ENCODE peak calls at places on chromosomes 7 and 10, in four cellular contexts. U is HepG2, K is H1, Y is SK-N-SH. X is an unnamed sample.
A peak's percentile ranks its signal among the peaks of the same experiment; 100 is the strongest.

GRCh38 chr10:62819521-62819920 is 3.4 kb upstream of the EGR2 start:
- DNase-seq in U (no peak), K (no peak), Y (no peak), X (no peak)

GRCh38 chr7:158296798-158297104 is 290.9 kb downstream of the PTPRN2 start:
- DNase-seq in U (no peak), K (peak; percentile 30), Y (no peak), X (no peak)

GRCh38 chr7:50418086-50418515 is 32.0 kb downstream of the FIGNL1 start:
- DNase-seq in U (peak; percentile 66), K (peak; percentile 82), Y (peak; percentile 86), X (no peak)

GRCh38 chr10:100829103-100829870 is 83.5 kb upstream of the SLF2 start:
- DNase-seq in U (no peak), K (no peak), Y (peak; percentile 72), X (no peak)

GRCh38 chr7:151244871-151245346 is 3.6 kb downstream of the SMARCD3 start:
- DNase-seq in U (no peak), K (no peak), Y (peak; percentile 76), X (no peak)

GRCh38 chr7:36473454-36474282 is 84.0 kb downstream of the ANLN start:
- DNase-seq in U (peak; percentile 43), K (peak; percentile 89), Y (peak; percentile 57), X (no peak)

GRCh38 chr7:108335264-108335918 is 120.8 kb downstream of the NRCAM start:
- DNase-seq in U (no peak), K (no peak), Y (peak; percentile 30), X (no peak)

GRCh38 chr7:117673839-117674238 is 194.0 kb downstream of the CFTR start:
- DNase-seq in U (peak; percentile 7), K (no peak), Y (peak; percentile 5), X (no peak)

GRCh38 chr7:14765731-14766130 is 136.8 kb downstream of the DGKB start:
- DNase-seq in U (no peak), K (no peak), Y (no peak), X (no peak)

GRCh38 chr7:124489082-124489819 is 276.3 kb downstream of the GPR37 start:
- DNase-seq in U (peak; percentile 2), K (no peak), Y (no peak), X (no peak)

GRCh38 chr7:74013539-74014272 is 14.3 kb upstream of the ELN start:
- DNase-seq in U (no peak), K (no peak), Y (no peak), X (no peak)

GRCh38 chr7:2776353-2776752 is 67.8 kb downstream of the GNA12 start:
- DNase-seq in U (no peak), K (no peak), Y (no peak), X (no peak)

GRCh38 chr10:89342219-89342966 is 14.6 kb downstream of the IFIT3 start:
- DNase-seq in U (no peak), K (no peak), Y (peak; percentile 73), X (no peak)

GRCh38 chr7:159016591-159016990 is 128.1 kb downstream of the VIPR2 start:
- DNase-seq in U (no peak), K (no peak), Y (no peak), X (no peak)

GRCh38 chr7:156820445-156821063 is 72.4 kb downstream of the LMBR1 start:
- DNase-seq in U (no peak), K (no peak), Y (no peak), X (no peak)

GRCh38 chr7:155603858-155604503 is 40.5 kb upstream of the RBM33 start:
- DNase-seq in U (no peak), K (no peak), Y (no peak), X (no peak)

GRCh38 chr10:45421231-45422097 is 47.4 kb downstream of the ALOX5 start:
- DNase-seq in U (no peak), K (no peak), Y (no peak), X (no peak)

GRCh38 chr7:55306331-55306730 is 58.8 kb upstream of the LANCL2 start:
- DNase-seq in U (no peak), K (no peak), Y (no peak), X (no peak)

GRCh38 chr10:75851946-75852345 is 420.5 kb downstream of the LRMDA start:
- DNase-seq in U (no peak), K (no peak), Y (no peak), X (no peak)

GRCh38 chr7:21948364-21948763 is 2.7 kb upstream of the CDCA7L start:
- DNase-seq in U (no peak), K (no peak), Y (no peak), X (no peak)

GRCh38 chr7:84612976-84613375 is 418.4 kb upstream of the SEMA3A start:
- DNase-seq in U (no peak), K (no peak), Y (no peak), X (no peak)

GRCh38 chr7:98081351-98081750 is 25.3 kb upstream of the LMTK2 start:
- DNase-seq in U (no peak), K (no peak), Y (no peak), X (no peak)

GRCh38 chr10:26805567-26806245 is 55.1 kb downstream of the ABI1 start:
- DNase-seq in U (no peak), K (no peak), Y (no peak), X (no peak)

GRCh38 chr10:76155961-76156360 is 724.5 kb downstream of the LRMDA start:
- DNase-seq in U (no peak), K (no peak), Y (no peak), X (no peak)

GRCh38 chr10:70222340-70222794 is 10.9 kb downstream of the PPA1 start:
- DNase-seq in U (no peak), K (no peak), Y (no peak), X (no peak)

GRCh38 chr7:139916717-139917395 is 87.8 kb downstream of the TBXAS1 start:
- DNase-seq in U (no peak), K (no peak), Y (no peak), X (peak; percentile 41)

GRCh38 chr7:51970961-51971655 is 654.5 kb upstream of the COBL start:
- DNase-seq in U (no peak), K (no peak), Y (no peak), X (no peak)

GRCh38 chr10:128463991-128464755 is 337.9 kb upstream of the MKI67 start:
- DNase-seq in U (peak; percentile 51), K (no peak), Y (no peak), X (no peak)

GRCh38 chr10:17958049-17958448 is 6.3 kb downstream of the SLC39A12 start:
- DNase-seq in U (no peak), K (no peak), Y (no peak), X (no peak)

GRCh38 chr10:71244638-71245419 is 32.5 kb downstream of the UNC5B start:
- DNase-seq in U (no peak), K (no peak), Y (peak; percentile 81), X (no peak)

GRCh38 chr10:132326925-132327324 is 5.1 kb upstream of the LRRC27 start:
- DNase-seq in U (no peak), K (no peak), Y (no peak), X (no peak)

GRCh38 chr10:104327745-104328635 is 10.3 kb downstream of the ITPRIP start:
- DNase-seq in U (peak; percentile 28), K (no peak), Y (no peak), X (no peak)

GRCh38 chr10:95441547-95441923 is 119.6 kb downstream of the SORBS1 start:
- DNase-seq in U (no peak), K (no peak), Y (no peak), X (no peak)

GRCh38 chr7:94173436-94173835 is 169.3 kb upstream of the BET1 start:
- DNase-seq in U (no peak), K (no peak), Y (no peak), X (no peak)

DNA sequence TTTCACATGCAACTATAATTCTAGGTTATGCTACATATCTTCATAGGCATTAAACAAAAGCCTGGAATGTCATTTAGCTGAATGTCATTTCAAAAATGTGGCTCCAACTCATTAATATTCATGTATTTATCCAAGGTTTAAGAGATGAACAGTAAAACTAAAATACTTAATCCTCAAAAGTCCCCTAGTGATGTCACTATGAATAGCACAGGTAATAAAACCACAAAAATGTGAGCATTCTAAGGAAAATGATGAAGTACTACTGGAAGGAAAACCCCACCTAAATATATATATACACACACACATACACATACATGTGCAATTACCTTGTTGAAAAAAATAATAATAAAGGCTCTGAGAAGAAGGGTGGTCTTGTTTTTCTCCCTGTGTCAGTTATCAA is 154.4 kb upstream of the ASAH2 start:
- DNase-seq in U (no peak), K (no peak), Y (no peak), X (no peak)
- TF ChIP-seq TAF1 in U (no peak), K (no peak), Y (no peak), X (no peak)

DNA sequence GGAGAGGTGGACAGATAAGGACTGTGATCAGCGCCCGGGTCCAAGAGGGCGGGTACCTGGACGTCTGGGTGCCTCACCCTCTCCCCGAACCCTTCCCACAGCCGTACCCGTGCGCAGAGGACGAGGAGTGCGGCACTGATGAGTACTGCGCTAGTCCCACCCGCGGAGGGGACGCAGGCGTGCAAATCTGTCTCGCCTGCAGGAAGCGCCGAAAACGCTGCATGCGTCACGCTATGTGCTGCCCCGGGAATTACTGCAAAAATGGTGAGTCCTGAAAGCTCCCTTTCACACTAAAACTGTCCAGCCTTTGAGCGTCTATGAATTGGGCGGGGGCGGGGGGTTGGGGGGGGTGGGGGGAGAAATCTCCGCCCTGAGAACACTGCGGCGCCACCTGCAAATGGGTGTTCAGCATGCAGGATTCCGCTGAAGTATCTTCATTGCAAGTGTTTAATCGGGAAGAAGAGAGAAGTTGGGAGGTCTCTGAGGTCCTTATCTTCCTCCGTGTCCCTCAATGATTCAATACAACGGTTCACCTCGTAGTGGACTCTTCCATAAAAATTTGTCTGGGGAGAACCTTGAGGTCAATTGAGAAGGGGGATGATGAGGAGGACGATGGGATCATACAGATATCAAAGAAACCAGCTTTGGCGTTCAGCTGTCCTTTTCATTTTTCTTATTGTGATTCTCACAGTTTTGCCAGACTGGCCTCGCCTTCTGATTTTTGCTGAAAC is 906 bp downstream of the DKK1 start:
- DNase-seq in U (no peak), K (no peak), Y (peak; percentile 53), X (no peak)
- TF ChIP-seq TAF1 in U (no peak), K (no peak), Y (no peak), X (no peak)

GRCh38 chr7:64558781-64559180 is 4.1 kb downstream of the ZNF680 start:
- DNase-seq in U (no peak), K (no peak), Y (no peak), X (no peak)
- TF ChIP-seq TAF1 in U (no peak), K (no peak), Y (no peak), X (no peak)

GRCh38 chr10:60661627-60662026 is 116.7 kb upstream of the CDK1 start:
- DNase-seq in U (no peak), K (no peak), Y (no peak), X (no peak)
- TF ChIP-seq TAF1 in U (no peak), K (no peak), Y (no peak), X (no peak)

GRCh38 chr10:117925369-117925768 is 121.4 kb downstream of the RAB11FIP2 start:
- DNase-seq in U (no peak), K (no peak), Y (no peak), X (no peak)

GRCh38 chr10:117927334-117927733 is 119.4 kb downstream of the RAB11FIP2 start:
- DNase-seq in U (no peak), K (no peak), Y (no peak), X (no peak)

GRCh38 chr10:117924820-117925219 is 121.9 kb downstream of the RAB11FIP2 start:
- DNase-seq in U (no peak), K (no peak), Y (no peak), X (no peak)

GRCh38 chr10:117927871-117928270 is 118.9 kb downstream of the RAB11FIP2 start:
- DNase-seq in U (no peak), K (no peak), Y (no peak), X (no peak)

GRCh38 chr10:117926491-117926890 is 120.2 kb downstream of the RAB11FIP2 start:
- DNase-seq in U (no peak), K (no peak), Y (no peak), X (no peak)
- TF ChIP-seq TAF1 in U (no peak), K (no peak), Y (no peak), X (no peak)